ENCODE peak calls at places on chromosomes 2 and 18, in six cellular contexts. One of them, this sample, is unnamed. For H3K4me1, the result is how much of the 10 kb centered on the place peaks cover.

GRCh38 chr2:120735750-120736170 is at the start of gene GLI2:
- DNase-seq in GM23248: peak
- DNase-seq in heart left ventricle: peak
- DNase-seq in tibial artery: peak
- DNase-seq in heart right ventricle: peak
- DNase-seq in PC-3: peak
- DNase-seq in this sample: peak

GRCh38 chr18:37019157-37019571 is 190.2 kb downstream of the KIAA1328 start:
- DNase-seq in GM23248: peak
- DNase-seq in heart left ventricle: no peak
- DNase-seq in tibial artery: no peak
- DNase-seq in heart right ventricle: no peak
- DNase-seq in PC-3: peak
- DNase-seq in this sample: no peak

GRCh38 chr18:55781481-55781957 is 193.5 kb upstream of the TCF4 start:
- DNase-seq in GM23248: peak
- DNase-seq in heart left ventricle: peak
- DNase-seq in tibial artery: no peak
- DNase-seq in heart right ventricle: peak
- DNase-seq in PC-3: peak
- DNase-seq in this sample: peak

GRCh38 chr2:126657146-126657635 is 1.2 kb downstream of the GYPC start:
- DNase-seq in GM23248: peak
- DNase-seq in heart left ventricle: peak
- DNase-seq in tibial artery: peak
- DNase-seq in heart right ventricle: peak
- DNase-seq in PC-3: peak
- DNase-seq in this sample: peak

GRCh38 chr2:39142012-39142346 is 21.1 kb upstream of the SOS1 start:
- DNase-seq in GM23248: no peak
- DNase-seq in heart left ventricle: no peak
- DNase-seq in tibial artery: no peak
- DNase-seq in heart right ventricle: no peak
- DNase-seq in PC-3: no peak
- DNase-seq in this sample: no peak

GRCh38 chr18:79754022-79754761 is 43.5 kb upstream of the KCNG2 start:
- DNase-seq in GM23248: no peak
- DNase-seq in heart left ventricle: no peak
- DNase-seq in tibial artery: no peak
- DNase-seq in heart right ventricle: no peak
- DNase-seq in PC-3: no peak
- DNase-seq in this sample: no peak

GRCh38 chr2:39146022-39146421 is 25.2 kb upstream of the SOS1 start:
- DNase-seq in GM23248: no peak
- DNase-seq in heart left ventricle: no peak
- DNase-seq in tibial artery: no peak
- DNase-seq in heart right ventricle: no peak
- DNase-seq in PC-3: no peak
- DNase-seq in this sample: peak

GRCh38 chr2:9710311-9710710 is 79.5 kb upstream of the YWHAQ start:
- DNase-seq in GM23248: no peak
- DNase-seq in heart left ventricle: no peak
- DNase-seq in tibial artery: no peak
- DNase-seq in heart right ventricle: no peak
- DNase-seq in PC-3: peak
- DNase-seq in this sample: no peak

GRCh38 chr2:241780939-241781569 is 4.4 kb downstream of the GAL3ST2 start:
- DNase-seq in GM23248: no peak
- DNase-seq in heart left ventricle: no peak
- DNase-seq in tibial artery: no peak
- DNase-seq in heart right ventricle: no peak
- DNase-seq in PC-3: no peak
- DNase-seq in this sample: no peak

DNA sequence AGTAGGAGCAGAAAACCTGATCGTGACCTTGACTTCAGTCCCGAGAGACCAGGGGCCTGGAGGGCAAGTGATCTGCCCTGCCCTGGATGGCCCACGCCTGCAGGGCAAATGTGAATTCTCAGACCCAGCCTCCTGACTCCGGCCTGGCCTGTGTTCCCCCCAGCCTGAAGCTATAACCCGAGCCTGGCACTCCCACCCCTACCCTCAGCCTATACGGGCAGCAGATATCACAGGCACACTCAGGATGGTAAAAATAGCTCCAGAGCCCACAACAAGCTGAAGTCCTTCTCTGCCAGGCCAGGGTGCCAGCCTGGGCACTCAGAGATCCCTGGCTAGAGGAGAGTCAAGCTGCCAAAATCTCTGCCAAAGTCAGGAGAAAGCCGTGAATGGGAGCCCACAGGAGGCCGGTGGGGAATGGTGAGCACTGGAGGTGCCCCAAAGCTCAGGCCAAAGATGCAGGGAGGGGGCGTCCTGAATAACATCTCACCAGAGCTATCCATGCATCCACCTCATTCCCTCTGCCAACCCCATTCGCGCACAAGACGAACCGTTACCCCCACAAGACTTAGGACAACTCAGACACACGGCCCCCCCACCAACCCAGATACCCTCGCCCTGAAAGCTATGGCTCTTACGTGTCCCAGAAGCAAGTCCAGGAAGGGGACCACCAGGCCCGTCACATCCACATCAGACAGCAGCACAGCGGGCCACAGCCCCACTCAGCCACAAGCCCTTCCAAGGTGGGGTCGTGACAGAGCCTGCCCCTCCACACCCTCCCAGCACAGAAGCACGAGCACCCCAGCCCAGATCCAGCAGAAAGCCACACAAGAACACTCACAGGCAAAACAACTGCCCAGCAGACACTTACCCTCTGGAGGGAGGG is 144.9 kb downstream of the TNS1 start:
- DNase-seq in GM23248: no peak
- DNase-seq in heart left ventricle: peak
- DNase-seq in tibial artery: peak
- DNase-seq in heart right ventricle: peak
- DNase-seq in PC-3: no peak
- DNase-seq in this sample: peak
- H3K4me1 ChIP-seq in GM23248: under half
- H3K4me1 ChIP-seq in heart left ventricle: half or more
- H3K4me1 ChIP-seq in tibial artery: half or more
- H3K4me1 ChIP-seq in heart right ventricle: half or more
- H3K4me1 ChIP-seq in PC-3: under half
- H3K4me1 ChIP-seq in this sample: half or more

DNA sequence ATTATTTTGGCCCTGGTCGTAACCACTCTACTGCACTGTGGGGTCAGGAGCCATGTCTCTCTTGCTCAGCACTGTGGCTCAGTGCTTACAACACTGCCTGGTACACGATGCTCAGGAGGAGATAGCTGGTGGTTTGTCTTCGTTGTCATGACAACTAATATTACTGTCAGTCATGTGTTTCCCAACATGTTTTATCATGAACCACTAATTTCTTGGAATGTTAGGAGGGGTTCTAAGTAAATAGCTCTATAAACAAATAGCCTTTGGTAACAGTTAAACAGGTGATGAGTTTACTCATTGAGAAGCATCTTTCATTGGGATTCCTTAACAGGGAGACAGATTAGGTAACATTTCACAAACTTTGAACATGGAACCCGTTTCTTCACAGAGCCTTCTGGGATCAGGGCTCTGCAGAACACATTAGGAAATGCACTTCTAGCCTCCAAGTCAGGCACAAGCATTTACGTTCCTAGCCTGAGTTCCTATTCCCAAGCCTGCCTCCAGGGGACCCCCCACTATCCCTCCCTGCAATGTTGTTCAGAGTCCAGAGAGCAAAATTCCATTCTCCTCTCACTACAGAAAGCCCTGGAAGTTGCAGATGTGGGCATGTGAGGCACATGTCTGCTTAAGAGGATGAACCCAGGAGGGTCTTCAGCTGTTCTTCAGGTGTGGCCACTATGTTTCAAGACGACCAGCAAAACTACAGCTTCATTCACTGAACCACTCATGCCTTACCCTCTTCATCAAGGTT is 6.4 kb upstream of the RBM44 start:
- DNase-seq in GM23248: peak
- DNase-seq in heart left ventricle: no peak
- DNase-seq in tibial artery: no peak
- DNase-seq in heart right ventricle: no peak
- DNase-seq in PC-3: peak
- DNase-seq in this sample: no peak
- H3K4me3 ChIP-seq in GM23248: no peak
- H3K4me3 ChIP-seq in heart left ventricle: no peak
- H3K4me3 ChIP-seq in tibial artery: no peak
- H3K4me3 ChIP-seq in heart right ventricle: no peak
- H3K4me3 ChIP-seq in PC-3: no peak
- H3K4me3 ChIP-seq in this sample: no peak

DNA sequence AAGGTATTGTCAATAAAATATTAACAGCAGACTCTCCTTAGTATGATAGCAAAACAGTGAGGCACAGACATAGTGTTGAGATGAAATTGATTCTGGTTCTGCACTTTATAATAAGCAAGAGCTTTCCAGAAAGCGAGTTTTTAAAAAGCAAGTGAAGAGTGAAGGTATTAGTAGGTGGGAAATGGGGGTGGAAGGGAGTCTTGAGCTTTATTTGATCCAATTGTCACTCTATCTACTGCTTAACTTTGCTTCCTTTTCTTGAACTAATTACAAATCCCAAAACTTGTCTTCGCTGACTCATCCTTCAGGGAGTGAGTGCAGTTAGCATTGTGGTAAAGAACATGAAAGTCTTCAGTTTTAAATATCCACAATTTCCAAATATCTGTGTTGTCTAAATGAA is 120.6 kb upstream of the BOD1L2 start:
- DNase-seq in GM23248: peak
- DNase-seq in heart left ventricle: no peak
- DNase-seq in tibial artery: no peak
- DNase-seq in heart right ventricle: no peak
- DNase-seq in PC-3: no peak
- DNase-seq in this sample: no peak
- H3K4me1 ChIP-seq in GM23248: under half
- H3K4me1 ChIP-seq in heart left ventricle: under half
- H3K4me1 ChIP-seq in tibial artery: under half
- H3K4me1 ChIP-seq in heart right ventricle: under half
- H3K4me1 ChIP-seq in PC-3: under half
- H3K4me1 ChIP-seq in this sample: under half

GRCh38 chr18:24104486-24104885 is 34.4 kb upstream of the CABYR start:
- DNase-seq in GM23248: no peak
- DNase-seq in heart left ventricle: no peak
- DNase-seq in tibial artery: no peak
- DNase-seq in heart right ventricle: no peak
- DNase-seq in PC-3: no peak
- DNase-seq in this sample: no peak
- H3K4me3 ChIP-seq in GM23248: no peak
- H3K4me3 ChIP-seq in heart left ventricle: no peak
- H3K4me3 ChIP-seq in tibial artery: no peak
- H3K4me3 ChIP-seq in heart right ventricle: no peak
- H3K4me3 ChIP-seq in PC-3: no peak
- H3K4me3 ChIP-seq in this sample: no peak

GRCh38 chr2:160125828-160126227 is 63.4 kb upstream of the PLA2R1 start:
- DNase-seq in GM23248: no peak
- DNase-seq in heart left ventricle: no peak
- DNase-seq in tibial artery: no peak
- DNase-seq in heart right ventricle: no peak
- DNase-seq in PC-3: no peak
- DNase-seq in this sample: no peak

GRCh38 chr2:160126756-160127155 is 64.3 kb upstream of the PLA2R1 start:
- DNase-seq in GM23248: no peak
- DNase-seq in heart left ventricle: no peak
- DNase-seq in tibial artery: no peak
- DNase-seq in heart right ventricle: no peak
- DNase-seq in PC-3: no peak
- DNase-seq in this sample: no peak

GRCh38 chr2:160125366-160125765 is 63.0 kb upstream of the PLA2R1 start:
- DNase-seq in GM23248: no peak
- DNase-seq in heart left ventricle: no peak
- DNase-seq in tibial artery: no peak
- DNase-seq in heart right ventricle: no peak
- DNase-seq in PC-3: no peak
- DNase-seq in this sample: no peak

GRCh38 chr2:160126315-160126714 is 63.9 kb upstream of the PLA2R1 start:
- DNase-seq in GM23248: no peak
- DNase-seq in heart left ventricle: no peak
- DNase-seq in tibial artery: no peak
- DNase-seq in heart right ventricle: no peak
- DNase-seq in PC-3: no peak
- DNase-seq in this sample: no peak
- H3K4me1 ChIP-seq in GM23248: under half
- H3K4me1 ChIP-seq in heart left ventricle: under half
- H3K4me1 ChIP-seq in tibial artery: under half
- H3K4me1 ChIP-seq in heart right ventricle: under half
- H3K4me1 ChIP-seq in PC-3: under half
- H3K4me1 ChIP-seq in this sample: under half

GRCh38 chr2:113124181-113124961 is 3.0 kb upstream of the IL1RN start:
- DNase-seq in GM23248: peak
- DNase-seq in heart left ventricle: no peak
- DNase-seq in tibial artery: no peak
- DNase-seq in heart right ventricle: no peak
- DNase-seq in PC-3: peak
- DNase-seq in this sample: no peak
- H3K4me3 ChIP-seq in GM23248: no peak
- H3K4me3 ChIP-seq in heart left ventricle: no peak
- H3K4me3 ChIP-seq in tibial artery: no peak
- H3K4me3 ChIP-seq in heart right ventricle: no peak
- H3K4me3 ChIP-seq in PC-3: no peak
- H3K4me3 ChIP-seq in this sample: no peak

This sample was measured in gastrocnemius medialis.